ENCODE peak calls at places on chromosomes 13 and 19, in seven cellular contexts. R is cardiac muscle cell, H is esophagus squamous epithelium, Z is fibroblast of mammary gland, X is GM23338, K is tibial artery, I is AG04450. T is an unnamed sample.

GRCh38 chr19:39196860-39197562 is at the start of gene NCCRP1:
- DNase-seq in Z (no peak), R (no peak), I (no peak), H (no peak), K (no peak), X (peak), T (no peak)

GRCh38 chr19:610801-611505 is 21.3 kb downstream of the HCN2 start:
- DNase-seq in K (no peak), Z (peak), X (no peak), H (no peak), I (peak), R (peak), T (peak)

GRCh38 chr19:12555456-12555930 is 4.2 kb upstream of the ZNF564 start:
- DNase-seq in Z (no peak), I (no peak), H (no peak), X (peak), R (no peak), K (no peak), T (no peak)

GRCh38 chr19:51002542-51003311 is 1.3 kb upstream of the KLK8 start:
- DNase-seq in K (no peak), Z (peak), X (peak), R (peak), I (no peak), H (no peak), T (no peak)

GRCh38 chr19:45901432-45901903 is 945 bp downstream of the MYPOP start:
- DNase-seq in H (no peak), R (peak), I (no peak), Z (peak), K (no peak), X (peak), T (peak)

GRCh38 chr13:99656092-99656745 is 154.9 kb downstream of the TM9SF2 start:
- DNase-seq in K (peak), I (peak), X (peak), Z (peak), R (peak), H (peak), T (peak)

GRCh38 chr13:59534806-59535205 is 628.9 kb downstream of the DIAPH3 start:
- DNase-seq in R (no peak), K (no peak), Z (no peak), X (no peak), H (no peak), I (no peak), T (no peak)

GRCh38 chr13:89930861-89931260 is 1416.6 kb upstream of the MIR17HG start:
- DNase-seq in K (no peak), R (no peak), X (no peak), H (no peak), Z (no peak), I (no peak), T (no peak)

GRCh38 chr13:102018716-102019115 is 383.1 kb downstream of the FGF14 start:
- DNase-seq in R (no peak), Z (no peak), H (no peak), I (no peak), K (no peak), X (no peak), T (no peak)

GRCh38 chr13:94886191-94886590 is 173.8 kb upstream of the SOX21 start:
- DNase-seq in K (no peak), R (peak), I (no peak), X (no peak), Z (peak), H (no peak), T (peak)

GRCh38 chr13:93398167-93398566 is 171.6 kb downstream of the GPC6 start:
- DNase-seq in H (no peak), R (peak), X (no peak), I (no peak), K (no peak), Z (peak), T (no peak)

GRCh38 chr13:21310220-21310619 is 133.8 kb downstream of the MRPL57 start:
- DNase-seq in I (no peak), R (no peak), X (no peak), H (no peak), K (no peak), Z (no peak), T (no peak)

DNA sequence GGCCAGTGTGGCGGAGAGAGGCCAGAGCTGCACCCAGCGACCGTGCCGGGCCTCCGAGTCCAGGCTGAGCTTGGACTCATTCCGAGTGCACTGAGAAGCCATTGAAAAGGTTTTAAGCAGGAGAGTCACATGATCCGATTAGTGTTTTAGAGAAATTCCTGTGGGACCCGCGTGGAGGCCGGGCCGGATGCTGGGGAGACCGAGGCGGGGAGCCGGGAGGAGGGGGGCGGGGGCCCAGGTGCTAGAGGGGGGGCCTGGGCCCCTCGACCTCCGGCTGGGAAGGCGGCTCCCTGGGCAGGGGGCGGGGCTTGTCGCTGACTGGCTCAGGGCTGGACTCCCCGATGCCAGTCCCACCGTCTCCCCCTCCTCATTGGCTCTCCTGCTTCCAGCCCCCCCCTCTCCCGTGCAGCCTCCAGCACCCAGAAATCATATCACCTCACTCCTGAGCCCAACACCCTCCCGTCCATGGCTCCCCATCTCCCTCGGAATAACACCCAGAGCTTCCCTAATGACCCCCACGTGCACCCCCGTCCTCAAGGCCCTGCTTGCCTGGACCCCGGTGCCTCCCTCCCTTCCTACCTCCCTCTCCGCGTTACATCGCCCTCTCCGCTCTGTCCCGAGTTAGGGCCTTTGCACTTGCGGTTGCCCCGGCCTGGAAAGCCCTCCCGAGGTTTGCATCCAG is 5.2 kb upstream of the ZNF579 start:
- DNase-seq in K (peak), I (peak), R (peak), Z (peak), X (peak), H (no peak), T (peak)
- H3K4me3 ChIP-seq in K (peak), I (peak), R (peak), Z (peak), X (peak), H (peak), T (peak)

DNA sequence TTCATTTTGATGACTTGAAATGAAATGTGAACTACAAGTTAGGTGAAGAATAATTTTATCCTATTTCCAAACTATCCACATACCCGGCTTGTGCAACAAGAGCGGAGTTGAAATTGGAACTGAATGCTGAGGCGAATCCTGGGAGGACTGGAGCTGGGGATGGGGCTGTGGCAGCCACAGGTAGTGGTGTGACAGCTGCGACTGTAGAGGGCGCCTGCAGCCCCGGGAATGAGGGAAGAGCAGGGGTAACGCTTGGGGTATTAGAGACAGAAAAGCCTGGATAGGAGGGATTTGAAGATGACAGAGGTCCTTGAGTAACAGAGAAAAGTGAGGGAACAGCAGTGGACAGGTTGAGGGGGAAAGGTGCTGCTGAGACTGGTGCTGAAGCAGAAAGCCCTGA is 22.0 kb upstream of the STOML3 start:
- DNase-seq in K (no peak), X (peak), H (no peak), Z (no peak), I (no peak), R (no peak), T (no peak)
- TF ChIP-seq CTCF in K (no peak), X (peak), H (no peak), Z (peak), I (no peak), R (no peak), T (peak)

GRCh38 chr19:16620018-16620417 is 8.0 kb downstream of the MED26 start:
- DNase-seq in Z (no peak), H (no peak), R (no peak), X (no peak), K (no peak), I (no peak), T (no peak)
- H3K4me3 ChIP-seq in Z (no peak), H (no peak), R (no peak), X (no peak), K (no peak), I (no peak), T (no peak)

DNA sequence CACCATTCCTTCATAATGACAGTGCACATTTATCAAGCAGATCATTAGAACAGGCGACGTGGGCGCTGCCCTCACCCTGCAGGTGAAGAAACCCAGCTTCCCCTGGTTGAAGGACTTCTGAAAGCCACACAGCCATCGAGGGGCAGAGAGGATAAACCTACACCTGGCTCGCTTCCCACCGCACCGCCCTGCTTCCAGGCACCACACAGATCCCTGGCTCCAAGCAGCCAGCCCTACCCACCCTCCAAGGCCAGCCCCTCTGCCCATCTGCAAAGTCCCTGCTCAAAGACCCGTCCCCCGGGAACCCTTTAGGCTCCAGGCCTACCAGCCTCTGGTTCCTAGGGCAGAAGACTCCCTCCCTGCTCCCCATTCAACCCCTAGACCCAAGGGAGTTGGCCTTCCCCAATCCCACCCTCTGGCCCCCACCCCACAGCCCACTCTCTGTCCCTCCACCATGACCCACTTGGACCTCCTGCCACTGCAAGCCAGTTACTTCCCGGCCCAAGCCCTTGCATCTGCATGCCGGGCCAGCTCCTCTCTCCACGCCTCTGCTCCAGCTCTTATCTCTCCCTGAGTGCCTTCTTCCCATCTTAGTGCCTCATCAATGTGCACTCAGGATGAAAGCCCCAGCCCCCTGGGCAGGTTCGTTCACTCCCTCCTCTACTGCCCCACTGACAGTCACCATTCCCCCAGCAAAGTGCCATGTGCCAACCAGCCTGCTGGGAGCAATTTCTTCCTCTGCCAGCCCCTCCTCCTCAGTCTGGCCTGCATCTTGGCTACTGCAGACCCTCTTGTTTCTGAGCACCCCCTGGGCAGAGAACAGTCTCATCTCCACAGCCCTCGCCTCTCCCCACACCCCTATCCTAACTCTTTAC is 28.0 kb downstream of the PEPD start:
- DNase-seq in K (no peak), R (no peak), H (no peak), Z (no peak), I (no peak), X (no peak), T (no peak)
- TF ChIP-seq CTCF in K (no peak), R (no peak), H (no peak), Z (no peak), I (no peak), X (no peak), T (no peak)

GRCh38 chr19:19540707-19541515 is 2.8 kb downstream of the CILP2 start:
- DNase-seq in I (no peak), H (no peak), K (no peak), R (peak), X (peak), Z (no peak), T (peak)

GRCh38 chr19:19542507-19542906 is 4.4 kb downstream of the CILP2 start:
- DNase-seq in Z (no peak), K (no peak), X (no peak), H (no peak), I (no peak), R (no peak), T (no peak)

GRCh38 chr19:19543101-19543500 is 5.0 kb downstream of the CILP2 start:
- DNase-seq in K (no peak), Z (no peak), X (no peak), H (no peak), R (no peak), I (no peak), T (no peak)

GRCh38 chr19:19539738-19540703 is 2.0 kb downstream of the CILP2 start:
- DNase-seq in K (no peak), X (peak), H (no peak), R (peak), I (no peak), Z (peak), T (peak)

DNA sequence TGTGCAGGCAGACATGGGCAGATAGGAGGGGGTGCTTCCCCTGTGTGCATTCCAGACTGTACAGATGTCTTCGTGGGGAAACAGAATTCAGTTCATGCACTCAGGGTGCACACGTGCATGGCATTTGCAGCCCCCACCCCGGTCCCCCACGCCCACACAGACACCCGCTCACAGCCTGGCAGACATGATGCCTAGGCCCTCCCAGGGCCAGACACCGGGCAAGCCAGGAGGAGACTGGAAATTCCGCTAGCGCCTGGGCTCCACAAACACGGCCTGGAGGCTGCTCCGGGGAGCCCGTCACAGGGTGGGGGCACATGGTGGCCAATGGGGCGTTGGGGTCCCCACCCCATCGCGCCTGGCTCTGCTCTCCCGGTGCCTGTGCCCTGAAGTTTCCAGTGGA is 3.5 kb downstream of the CILP2 start:
- DNase-seq in K (no peak), Z (no peak), I (no peak), R (no peak), H (no peak), X (peak), T (no peak)
- H3K4me3 ChIP-seq in K (no peak), Z (no peak), I (no peak), R (no peak), H (peak), X (no peak), T (no peak)

DNA sequence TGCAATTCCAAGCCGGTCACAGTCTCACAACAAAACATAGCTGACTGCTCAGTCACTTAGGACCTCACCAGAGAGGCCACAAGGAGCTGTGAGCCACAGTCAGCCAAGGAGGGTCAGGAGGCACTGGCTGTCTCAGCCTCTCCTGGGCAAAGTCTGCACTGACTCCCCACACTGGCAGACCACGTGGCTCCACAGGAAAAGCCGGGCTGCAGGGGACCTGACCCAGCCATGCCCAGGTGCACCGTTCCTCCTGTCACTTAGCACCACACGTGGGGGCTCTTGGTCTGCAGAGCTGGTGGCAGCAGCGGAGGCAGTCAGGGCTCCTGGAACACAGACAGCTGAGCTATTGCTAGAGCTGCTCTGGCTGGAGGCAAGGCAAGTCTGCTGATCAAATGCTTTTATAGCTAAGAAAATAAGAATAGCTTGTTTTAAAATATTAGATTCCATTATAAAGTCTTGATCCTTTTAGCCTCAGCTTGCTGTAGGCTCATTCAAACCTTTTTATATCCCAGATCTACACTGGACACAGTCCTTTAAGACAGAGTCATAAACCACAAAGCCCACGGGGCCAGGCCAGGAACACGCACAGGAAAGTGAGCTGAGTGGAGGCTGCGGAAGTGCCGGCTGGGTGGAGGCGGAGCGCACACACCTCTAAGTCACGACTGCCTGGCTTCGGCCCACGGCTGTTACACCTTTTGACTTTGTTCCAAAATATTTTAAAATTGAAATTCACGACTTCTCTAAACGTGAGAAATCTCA is 744.1 kb downstream of the UQCRFS1 start:
- DNase-seq in I (no peak), K (no peak), H (no peak), R (peak), Z (peak), X (peak), T (peak)
- TF ChIP-seq CTCF in I (no peak), K (no peak), H (no peak), R (no peak), Z (no peak), X (no peak), T (no peak)

GRCh38 chr19:40607898-40608621 is 6.9 kb downstream of the LTBP4 start:
- DNase-seq in I (no peak), Z (no peak), K (no peak), X (no peak), H (no peak), R (no peak), T (no peak)
- H3K4me3 ChIP-seq in I (no peak), Z (no peak), K (no peak), X (no peak), H (no peak), R (no peak), T (no peak)

GRCh38 chr13:32267836-32268439 is 47.2 kb downstream of the ZAR1L start:
- DNase-seq in I (no peak), X (peak), R (peak), Z (no peak), H (no peak), K (no peak), T (no peak)
- TF ChIP-seq CTCF in I (peak), X (peak), R (peak), Z (peak), H (peak), K (peak), T (peak)

T was measured in fibroblast of pulmonary artery.